ENCODE peak calls at places on chromosomes 7 and 10, in nine cellular contexts. E is transverse colon, M is H1, T is ovary, J is endothelial cell of umbilical vein, A is prostate gland, K is neural progenitor cell, N is psoas muscle, X is fibroblast of lung. D is an unnamed sample. For H3K36me3, the result is how much of the 10 kb centered on the place peaks cover.

GRCh38 chr10:17123062-17123661 is 6.4 kb downstream of the CUBN start:
- DNase-seq in N (no peak), X (peak), A (no peak), J (no peak), T (no peak), M (no peak), K (no peak), E (no peak), D (no peak)

GRCh38 chr7:41103331-41103730 is 599.6 kb downstream of the INHBA start:
- DNase-seq in E (no peak), J (no peak), X (peak), M (no peak), K (no peak), A (no peak), T (no peak), N (no peak), D (no peak)

GRCh38 chr7:37289347-37289746 is 159.3 kb downstream of the ELMO1 start:
- DNase-seq in X (no peak), E (no peak), N (no peak), K (no peak), T (no peak), J (no peak), A (no peak), M (no peak), D (no peak)

GRCh38 chr10:5566606-5567005 is 41.8 kb downstream of the CALML3 start:
- DNase-seq in K (no peak), M (no peak), N (no peak), E (peak), A (no peak), J (no peak), X (peak), T (peak), D (peak)

GRCh38 chr7:133912916-133913697 is 214.0 kb upstream of the LRGUK start:
- DNase-seq in A (no peak), E (no peak), T (no peak), X (peak), J (peak), N (no peak), K (no peak), M (no peak), D (no peak)

GRCh38 chr7:86939197-86939814 is 120.1 kb downstream of the ELAPOR2 start:
- DNase-seq in A (peak), N (no peak), M (no peak), K (peak), J (peak), E (peak), X (peak), T (peak), D (peak)

GRCh38 chr10:26737730-26738129 is 40.2 kb downstream of the PDSS1 start:
- DNase-seq in T (no peak), E (no peak), X (peak), M (no peak), N (no peak), K (no peak), A (no peak), J (no peak), D (no peak)

GRCh38 chr10:60827791-60828488 is 49.7 kb downstream of the CDK1 start:
- DNase-seq in E (no peak), T (no peak), A (no peak), N (no peak), J (peak), M (no peak), K (no peak), X (peak), D (no peak)

GRCh38 chr10:121165276-121165675 is 314.1 kb downstream of the WDR11 start:
- DNase-seq in J (no peak), X (peak), M (no peak), K (no peak), T (no peak), A (no peak), N (no peak), E (no peak), D (no peak)

GRCh38 chr7:28005848-28006233 is 174.8 kb downstream of the JAZF1 start:
- DNase-seq in J (no peak), T (no peak), E (no peak), N (no peak), K (no peak), X (peak), A (no peak), M (no peak), D (no peak)

GRCh38 chr7:31775511-31775910 is 88.5 kb downstream of the PPP1R17 start:
- DNase-seq in T (no peak), J (no peak), N (no peak), M (no peak), A (no peak), X (no peak), E (no peak), K (peak), D (no peak)

GRCh38 chr7:40644454-40645188 is 509.8 kb downstream of the SUGCT start:
- DNase-seq in A (no peak), K (no peak), N (no peak), J (no peak), M (no peak), E (no peak), X (no peak), T (no peak), D (no peak)

GRCh38 chr10:46523119-46523880 is 33.2 kb downstream of the GPRIN2 start:
- DNase-seq in M (no peak), J (no peak), A (peak), K (no peak), T (no peak), N (no peak), E (peak), X (peak), D (peak)

GRCh38 chr10:99984635-99985034 is 25.1 kb downstream of the DNMBP start:
- DNase-seq in T (no peak), J (no peak), E (no peak), M (no peak), X (no peak), N (no peak), A (no peak), K (no peak), D (no peak)

GRCh38 chr10:31299119-31299518 is 19.9 kb upstream of the ZEB1 start:
- DNase-seq in M (no peak), X (peak), E (no peak), N (no peak), K (no peak), T (no peak), A (no peak), J (peak), D (no peak)

GRCh38 chr7:39921505-39922250 is 28.4 kb upstream of the CDK13 start:
- DNase-seq in A (no peak), K (peak), E (no peak), N (no peak), T (no peak), J (no peak), X (no peak), M (no peak), D (no peak)

GRCh38 chr10:113666682-113667252 is 2.9 kb upstream of the NRAP start:
- DNase-seq in A (no peak), X (peak), J (no peak), N (no peak), K (no peak), M (no peak), T (no peak), E (no peak), D (no peak)

GRCh38 chr10:106705576-106706526 is 458.7 kb downstream of the SORCS1 start:
- DNase-seq in X (peak), T (peak), J (no peak), N (no peak), E (peak), M (peak), A (peak), K (peak), D (peak)

GRCh38 chr10:107647462-107647861 is 483.0 kb upstream of the SORCS1 start:
- DNase-seq in E (no peak), X (no peak), J (no peak), K (no peak), M (no peak), A (no peak), T (no peak), N (no peak), D (no peak)

GRCh38 chr10:48885376-48885775 is 54.3 kb downstream of the LRRC18 start:
- DNase-seq in X (peak), T (no peak), E (no peak), J (peak), N (no peak), K (peak), M (no peak), A (no peak), D (no peak)

GRCh38 chr7:141586878-141587277 is 35.7 kb downstream of the AGK start:
- DNase-seq in M (no peak), K (no peak), N (no peak), A (no peak), J (no peak), T (no peak), E (no peak), X (no peak), D (no peak)

GRCh38 chr7:51315393-51316261 is 982 bp downstream of the COBL start:
- DNase-seq in X (peak), A (peak), K (peak), T (peak), J (no peak), E (peak), N (peak), M (no peak), D (peak)

GRCh38 chr7:127798769-127799372 is 146.9 kb downstream of the SND1 start:
- DNase-seq in A (no peak), T (no peak), K (no peak), N (no peak), M (no peak), J (no peak), X (no peak), E (no peak), D (no peak)

GRCh38 chr10:11468126-11468742 is 143.2 kb downstream of the USP6NL start:
- DNase-seq in X (peak), A (no peak), T (no peak), K (no peak), M (no peak), J (peak), E (no peak), N (no peak), D (no peak)

GRCh38 chr10:61314273-61314672 is 138.9 kb downstream of the TMEM26 start:
- DNase-seq in T (no peak), K (no peak), J (no peak), A (no peak), E (no peak), M (no peak), X (no peak), N (no peak), D (no peak)

GRCh38 chr7:92699560-92699959 is 109.4 kb upstream of the FAM133B start:
- DNase-seq in N (no peak), A (no peak), M (no peak), E (no peak), J (no peak), X (peak), K (no peak), T (no peak), D (no peak)

GRCh38 chr10:92848441-92849233 is at the start of gene EXOC6:
- DNase-seq in X (peak), J (peak), E (peak), K (peak), A (peak), N (peak), T (peak), M (no peak), D (peak)

GRCh38 chr7:30053068-30053467 is 24.9 kb downstream of the PLEKHA8 start:
- DNase-seq in E (no peak), K (no peak), A (no peak), M (no peak), X (no peak), T (no peak), N (no peak), J (no peak), D (no peak)

GRCh38 chr10:602391-603005 is 87.0 kb downstream of the DIP2C start:
- DNase-seq in K (no peak), M (no peak), E (no peak), J (no peak), X (no peak), T (no peak), N (no peak), A (no peak), D (no peak)

GRCh38 chr7:37643876-37644275 is 39.7 kb upstream of the GPR141 start:
- DNase-seq in X (no peak), E (no peak), N (no peak), A (no peak), J (peak), K (peak), M (peak), T (no peak), D (peak)

GRCh38 chr7:1923409-1924053 is 253.5 kb downstream of the ELFN1 start:
- DNase-seq in J (no peak), M (no peak), E (no peak), T (no peak), A (no peak), K (no peak), N (no peak), X (no peak), D (no peak)

GRCh38 chr7:1924185-1924817 is 254.2 kb downstream of the ELFN1 start:
- DNase-seq in K (no peak), E (no peak), A (no peak), T (no peak), M (no peak), X (peak), N (no peak), J (no peak), D (no peak)

GRCh38 chr7:1920886-1921285 is 250.8 kb downstream of the ELFN1 start:
- DNase-seq in E (no peak), T (no peak), M (no peak), J (no peak), N (no peak), X (no peak), A (no peak), K (no peak), D (no peak)

GRCh38 chr7:1922071-1922869 is 252.2 kb downstream of the ELFN1 start:
- DNase-seq in M (no peak), X (no peak), E (no peak), A (peak), N (no peak), J (no peak), K (no peak), T (no peak), D (no peak)

GRCh38 chr7:1922870-1923236 is 252.8 kb downstream of the ELFN1 start:
- DNase-seq in J (no peak), N (no peak), A (no peak), X (no peak), M (no peak), T (no peak), K (no peak), E (no peak), D (no peak)
- TF ChIP-seq CTCF in J (no peak), N (no peak), A (no peak), X (no peak), M (no peak), T (no peak), K (peak), E (no peak), D (no peak)

DNA sequence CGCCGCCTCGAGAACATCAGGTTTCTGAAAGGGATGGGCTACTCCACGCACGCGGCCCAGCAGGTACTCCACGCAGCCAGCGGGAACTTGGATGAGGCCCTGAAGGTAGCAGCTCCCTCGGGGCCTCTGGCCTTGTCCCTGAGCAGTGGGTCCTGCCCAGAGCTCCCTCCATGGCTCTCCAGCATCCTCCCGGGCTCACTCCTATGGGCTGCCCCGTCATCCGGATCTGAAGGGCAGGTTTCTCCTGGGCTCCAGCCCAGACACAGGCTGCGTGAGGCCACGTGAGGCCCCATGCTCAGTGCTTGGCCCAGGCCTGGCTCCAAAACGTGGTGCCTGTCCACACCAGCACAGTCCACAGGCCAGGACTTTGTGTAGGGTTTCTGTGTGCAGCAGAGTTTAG is 32.5 kb downstream of the NUB1 start:
- DNase-seq in K (no peak), X (no peak), E (no peak), M (no peak), A (no peak), T (no peak), N (no peak), J (no peak), D (peak)
- H3K36me3 ChIP-seq in K (under half), X (under half), E (under half), M (under half), A (under half), T (under half), N (half or more), J (under half), D (under half)

DNA sequence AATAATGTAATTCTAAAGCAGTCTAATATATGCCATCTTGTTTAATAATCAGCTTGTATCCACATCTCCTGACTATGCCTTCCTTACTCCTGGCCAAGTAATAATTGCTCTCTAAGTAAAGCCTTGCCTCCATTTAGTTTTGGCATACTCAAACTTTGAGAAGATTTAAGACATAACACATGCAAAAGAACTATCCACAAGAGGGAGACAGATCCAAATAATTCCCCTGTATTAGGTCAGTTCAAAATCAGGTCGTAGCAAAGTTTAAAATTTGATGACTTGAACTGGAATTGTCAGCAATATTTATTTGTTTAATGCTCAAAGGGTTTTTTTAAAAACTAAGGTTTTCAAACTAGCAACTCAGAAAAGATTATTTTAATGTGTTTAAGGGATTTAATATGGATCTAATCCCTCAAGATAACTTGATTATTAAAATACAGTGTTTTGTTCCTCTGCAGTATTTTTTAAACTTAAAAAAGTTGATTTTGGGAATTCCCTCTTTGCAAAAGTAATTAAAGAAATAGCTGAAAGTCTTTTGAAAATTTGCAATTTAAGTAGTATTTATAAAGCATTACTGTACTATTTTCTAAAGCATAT is 95.3 kb downstream of the HDAC9 start:
- DNase-seq in E (no peak), A (no peak), M (no peak), K (peak), J (peak), N (no peak), T (no peak), X (peak), D (no peak)
- TF ChIP-seq CTCF in E (peak), A (no peak), M (no peak), K (peak), J (peak), N (peak), T (peak), X (peak), D (peak)

GRCh38 chr10:103613616-103614015 is 120.1 kb downstream of the NEURL1 start:
- DNase-seq in A (no peak), N (no peak), M (no peak), J (no peak), E (no peak), X (no peak), K (no peak), T (no peak), D (no peak)

GRCh38 chr10:103610921-103611511 is 117.5 kb downstream of the NEURL1 start:
- DNase-seq in M (no peak), J (no peak), E (no peak), K (no peak), X (no peak), N (no peak), T (no peak), A (no peak), D (no peak)

GRCh38 chr10:103612462-103613365 is 119.2 kb downstream of the NEURL1 start:
- DNase-seq in X (peak), K (no peak), M (no peak), T (no peak), A (no peak), E (no peak), J (no peak), N (no peak), D (no peak)

GRCh38 chr10:103609231-103610082 is 116.0 kb downstream of the NEURL1 start:
- DNase-seq in K (no peak), T (no peak), X (peak), N (no peak), M (no peak), E (no peak), J (no peak), A (peak), D (peak)

DNA sequence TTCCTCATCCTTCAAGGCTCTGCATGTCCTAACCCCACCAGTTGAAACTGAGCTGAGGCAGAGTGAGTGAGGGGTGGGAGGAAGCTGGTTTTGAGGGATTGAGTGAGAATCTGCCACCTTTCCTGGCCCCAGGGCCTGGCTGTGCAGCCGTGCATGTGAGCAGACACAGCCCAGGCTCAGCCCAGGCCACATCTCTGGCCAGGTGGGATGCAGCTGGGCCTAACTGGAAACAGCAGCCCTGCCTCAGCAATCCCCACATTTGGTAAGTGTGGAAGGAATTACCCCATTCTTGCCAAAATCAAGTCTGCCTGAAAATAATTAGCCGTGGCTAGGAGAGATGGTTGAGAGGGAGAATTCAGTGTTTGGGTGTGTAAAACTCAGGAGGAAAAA is 116.6 kb downstream of the NEURL1 start:
- DNase-seq in T (no peak), J (no peak), X (no peak), E (no peak), K (no peak), M (no peak), N (no peak), A (no peak), D (no peak)
- H3K36me3 ChIP-seq in T (under half), J (under half), X (under half), E (under half), K (under half), M (under half), N (under half), A (under half), D (under half)